ENCODE peak calls at places on chromosomes 1 and 21, in five cellular contexts. S is IMR-90, K is neural progenitor cell, F is SK-N-SH, N is PC-3. T is an unnamed sample. For H4K20me1, the result is how much of the 10 kb centered on the place peaks cover.

GRCh38 chr1:61221642-61222041 is 139.3 kb downstream of the NFIA start:
- DNase-seq in S (peak), K (no peak), F (no peak), N (no peak), T (no peak)

GRCh38 chr1:228373681-228374571 is 32.7 kb downstream of the TRIM11 start:
- DNase-seq in S (no peak), F (no peak), K (no peak), N (no peak), T (no peak)

GRCh38 chr1:109425902-109426277 is 358 bp downstream of the PSMA5 start:
- DNase-seq in S (peak), K (no peak), F (no peak), N (peak), T (peak)

GRCh38 chr1:116997666-116998065 is 3.9 kb upstream of the CD101 start:
- DNase-seq in S (no peak), K (no peak), N (no peak), F (no peak), T (no peak)

GRCh38 chr1:233520510-233521191 is 93.3 kb upstream of the KCNK1 start:
- DNase-seq in F (no peak), N (peak), S (no peak), K (no peak), T (no peak)

GRCh38 chr1:235430991-235431390 is 63.8 kb downstream of the TBCE start:
- DNase-seq in S (peak), N (no peak), K (no peak), F (no peak), T (no peak)

GRCh38 chr1:171418546-171418945 is 66.8 kb upstream of the PRRC2C start:
- DNase-seq in K (no peak), F (no peak), S (no peak), N (no peak), T (no peak)

GRCh38 chr1:10528066-10529014 is 53.6 kb downstream of the PEX14 start:
- DNase-seq in N (peak), S (peak), K (no peak), F (no peak), T (no peak)

GRCh38 chr1:40949563-40949962 is 29.9 kb upstream of the CTPS1 start:
- DNase-seq in K (no peak), S (no peak), F (no peak), N (no peak), T (no peak)

GRCh38 chr1:177858222-177858894 is 111.5 kb downstream of the SEC16B start:
- DNase-seq in N (no peak), F (no peak), S (peak), K (no peak), T (no peak)

GRCh38 chr1:37755290-37755689 is 9.6 kb downstream of the EPHA10 start:
- DNase-seq in N (peak), K (no peak), S (no peak), F (no peak), T (no peak)

GRCh38 chr1:208213786-208214185 is 30.4 kb downstream of the PLXNA2 start:
- DNase-seq in S (no peak), K (no peak), F (no peak), N (no peak), T (no peak)

GRCh38 chr1:193176113-193176512 is 10.3 kb downstream of the B3GALT2 start:
- DNase-seq in K (no peak), S (peak), N (no peak), F (no peak), T (no peak)

GRCh38 chr1:193179094-193179493 is 7.3 kb downstream of the B3GALT2 start:
- DNase-seq in F (no peak), N (no peak), S (no peak), K (no peak), T (no peak)

GRCh38 chr1:193181985-193182384 is 4.4 kb downstream of the B3GALT2 start:
- DNase-seq in S (peak), F (no peak), N (no peak), K (no peak), T (no peak)

GRCh38 chr1:193181526-193181925 is 4.9 kb downstream of the B3GALT2 start:
- DNase-seq in F (no peak), N (no peak), K (no peak), S (no peak), T (no peak)

GRCh38 chr1:193176788-193177187 is 9.6 kb downstream of the B3GALT2 start:
- DNase-seq in F (no peak), N (no peak), K (no peak), S (no peak), T (no peak)
- H4K20me1 ChIP-seq in F (under half), N (under half), K (under half), S (under half), T (under half)

DNA sequence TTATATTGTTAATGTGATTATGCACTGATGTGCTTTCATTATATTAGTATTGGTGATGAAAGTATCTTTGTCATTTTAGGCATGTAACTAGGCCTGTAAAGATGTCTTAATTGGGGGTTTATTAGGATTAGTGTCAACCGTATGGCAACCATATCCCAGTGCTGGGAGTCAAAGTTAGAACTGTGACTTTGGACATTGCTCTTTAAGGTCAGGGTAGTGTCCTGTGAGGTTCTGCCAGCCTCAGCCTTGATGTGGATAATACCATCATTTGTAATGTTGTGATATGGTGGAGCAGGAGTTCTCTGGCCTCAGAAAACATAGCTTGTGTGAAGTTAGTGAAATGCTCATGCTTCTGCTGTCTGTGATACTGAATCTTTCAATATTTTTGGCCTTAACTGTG is 59.4 kb downstream of the LAMC1 start:
- DNase-seq in S (no peak), N (no peak), F (no peak), K (no peak), T (no peak)
- H4K20me1 ChIP-seq in S (half or more), N (under half), F (half or more), K (under half), T (under half)

GRCh38 chr1:201663777-201664176 is 124.8 kb downstream of the NAV1 start:
- DNase-seq in S (no peak), K (no peak), N (no peak), F (no peak), T (no peak)
- H4K20me1 ChIP-seq in S (half or more), K (under half), N (under half), F (half or more), T (under half)

DNA sequence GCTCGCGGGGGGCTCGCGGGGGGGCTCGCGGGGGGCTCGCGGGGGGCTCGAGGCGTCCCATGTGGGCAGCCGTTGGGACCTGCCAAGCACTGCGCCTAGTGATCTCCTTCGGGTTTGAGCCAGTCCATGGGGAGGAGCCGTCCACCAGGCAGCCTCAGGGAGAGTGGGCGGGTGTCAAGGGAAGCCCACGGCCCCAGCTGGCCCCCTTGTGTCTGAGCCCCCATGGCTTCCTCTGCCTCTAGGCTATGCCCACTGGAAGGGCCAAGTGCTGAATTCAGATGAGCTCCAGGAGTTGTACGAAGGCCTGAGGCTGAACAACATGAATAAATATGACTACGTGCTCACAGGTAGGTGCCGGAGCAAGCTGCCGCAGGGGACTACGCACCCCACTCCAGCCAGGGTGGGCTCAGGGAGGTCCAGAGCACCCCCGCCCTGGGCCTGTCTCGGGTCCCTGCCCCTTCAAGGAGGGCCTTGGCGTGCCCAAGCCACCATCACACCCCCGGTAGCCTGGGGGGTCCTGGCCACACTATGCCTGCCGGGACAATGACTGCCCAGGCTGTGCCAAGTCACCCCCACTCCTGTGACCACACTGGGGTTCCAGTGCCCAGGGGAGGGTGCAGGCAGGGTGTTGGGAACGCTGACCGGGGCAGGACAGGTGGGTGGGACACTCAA is 22.6 kb downstream of the PDXK start:
- DNase-seq in F (peak), K (peak), S (no peak), N (no peak), T (peak)
- H4K20me1 ChIP-seq in F (under half), K (under half), S (under half), N (under half), T (under half)

GRCh38 chr1:205733438-205734175 is 16.4 kb downstream of the NUCKS1 start:
- DNase-seq in K (no peak), F (no peak), N (no peak), S (no peak), T (no peak)
- H4K20me1 ChIP-seq in K (half or more), F (half or more), N (under half), S (half or more), T (half or more)

DNA sequence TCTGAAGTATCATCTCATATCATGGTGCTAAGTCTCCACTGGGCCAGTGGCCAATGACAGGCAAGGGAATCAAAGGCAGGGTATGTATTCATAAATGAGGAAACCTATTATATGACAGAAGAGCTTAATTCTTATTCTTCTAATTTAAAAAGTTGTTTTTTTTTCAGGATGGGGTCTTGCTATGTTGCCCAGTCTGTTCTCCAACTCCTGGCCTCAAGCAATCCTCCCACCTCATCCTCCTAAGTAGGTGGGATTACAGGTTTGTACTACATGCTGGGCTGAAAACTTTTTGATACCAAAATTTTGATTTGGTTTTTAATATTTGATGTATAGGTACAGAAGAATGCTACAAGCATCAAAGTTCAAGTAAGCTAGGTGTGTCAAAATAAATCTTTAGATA is 35.0 kb downstream of the ATP8B2 start:
- DNase-seq in N (no peak), F (no peak), K (no peak), S (no peak), T (no peak)
- H4K20me1 ChIP-seq in N (under half), F (under half), K (under half), S (under half), T (under half)

GRCh38 chr1:15004396-15004795 is 149.2 kb upstream of the TMEM51 start:
- DNase-seq in K (no peak), N (peak), S (peak), F (no peak), T (no peak)

GRCh38 chr1:15005116-15005515 is 148.4 kb upstream of the TMEM51 start:
- DNase-seq in N (no peak), S (no peak), K (no peak), F (no peak), T (no peak)

GRCh38 chr1:15007842-15008241 is 145.7 kb upstream of the TMEM51 start:
- DNase-seq in N (no peak), K (no peak), S (no peak), F (no peak), T (no peak)

GRCh38 chr1:15008783-15009709 is 144.5 kb upstream of the TMEM51 start:
- DNase-seq in K (no peak), S (peak), N (no peak), F (no peak), T (peak)

DNA sequence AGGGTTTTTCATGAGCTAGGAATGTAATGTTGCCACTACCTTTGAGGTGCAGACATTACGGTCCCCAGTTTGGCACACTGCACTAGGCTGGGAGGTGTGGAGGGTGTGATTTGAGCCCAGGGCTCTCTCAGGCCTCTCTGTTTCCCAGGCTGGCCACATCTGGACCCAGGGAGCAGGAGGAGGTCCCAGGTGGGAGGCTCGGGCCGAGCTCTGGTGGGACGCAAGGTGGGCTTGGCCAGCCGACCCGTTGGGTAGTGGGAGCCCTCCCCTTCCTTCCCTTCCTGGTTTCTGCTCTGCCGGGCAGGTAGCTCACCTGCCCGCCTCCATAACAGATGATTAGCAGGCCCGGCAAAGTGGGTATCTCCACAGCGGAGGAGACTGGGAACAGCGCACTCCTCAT is 146.2 kb upstream of the TMEM51 start:
- DNase-seq in K (no peak), S (no peak), N (no peak), F (no peak), T (no peak)
- H4K20me1 ChIP-seq in K (under half), S (under half), N (under half), F (under half), T (under half)

GRCh38 chr1:89898150-89898549 is 77.3 kb downstream of the LRRC8D start:
- DNase-seq in K (no peak), S (no peak), F (no peak), N (no peak), T (no peak)
- H4K20me1 ChIP-seq in K (half or more), S (under half), F (under half), N (under half), T (under half)

GRCh38 chr1:202781180-202781579 is 27.0 kb downstream of the KDM5B start:
- DNase-seq in N (no peak), S (no peak), K (no peak), F (no peak), T (no peak)
- H4K20me1 ChIP-seq in N (under half), S (half or more), K (half or more), F (half or more), T (half or more)

DNA sequence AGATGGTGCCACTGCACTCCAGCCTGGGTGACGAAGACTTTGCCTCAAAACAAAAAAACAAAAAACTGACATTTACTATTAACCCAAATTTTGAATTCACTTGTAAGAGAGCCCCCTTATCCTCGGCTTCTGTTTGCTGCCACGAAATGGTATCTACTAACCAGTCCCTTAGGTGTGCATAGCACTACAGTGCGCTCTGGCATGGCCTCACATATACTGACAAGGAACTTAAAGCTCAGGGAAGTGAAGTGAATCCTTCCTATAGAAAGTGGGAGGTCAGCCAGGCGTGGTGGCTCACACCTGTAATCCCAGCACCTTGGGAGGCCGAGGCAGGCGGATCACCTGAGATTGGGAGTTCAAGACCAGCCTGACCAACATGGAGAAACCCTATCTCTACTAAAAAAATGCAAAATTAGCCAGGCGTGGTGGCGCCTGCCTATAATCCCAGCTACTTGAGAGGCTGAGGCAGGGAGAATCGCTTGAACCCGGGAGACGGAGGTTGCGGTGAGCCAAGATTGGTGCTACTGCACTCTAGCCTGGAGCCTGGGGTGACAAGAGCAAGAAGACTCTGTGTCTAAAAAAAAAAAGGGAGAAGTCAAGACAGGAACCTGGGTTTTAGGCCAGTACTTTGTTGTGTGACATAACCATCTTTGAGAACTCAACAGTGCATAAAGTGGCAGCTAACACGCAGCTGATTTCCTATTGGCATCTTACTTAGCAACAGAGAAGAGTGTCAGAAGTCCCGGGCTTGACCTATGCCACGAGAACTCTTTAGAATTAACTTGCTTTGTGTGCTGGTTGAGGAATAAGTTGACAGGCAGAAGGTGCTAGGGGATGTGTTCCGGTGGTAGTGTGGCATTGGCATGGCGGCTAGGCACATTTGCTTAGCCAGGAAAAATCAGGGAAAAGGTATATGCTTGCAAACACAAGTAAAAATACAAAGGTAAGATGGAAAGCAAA is 16.8 kb downstream of the ERRFI1 start:
- DNase-seq in K (no peak), F (no peak), N (no peak), S (no peak), T (no peak)
- H4K20me1 ChIP-seq in K (under half), F (under half), N (under half), S (under half), T (under half)

T was measured in GM23338.